ENCODE peak calls at places on chromosomes 6 and 20, in six cellular contexts. O is ovary; R is PC-3; M is heart left ventricle; D is CD8-positive, alpha-beta T cell; U is A549. X is an unnamed sample.

GRCh38 chr6:106097368-106098231 is 11.5 kb downstream of the PRDM1 start:
- DNase-seq in O (no peak), D (no peak), U (no peak), M (no peak), R (peak; percentile 23), X (peak; percentile 65)

GRCh38 chr6:165557674-165558073 is 105.4 kb downstream of the PDE10A start:
- DNase-seq in M (no peak), O (no peak), U (no peak), R (no peak), D (no peak), X (no peak)

GRCh38 chr6:110513001-110513400 is 36.6 kb upstream of the SLC22A16 start:
- DNase-seq in M (no peak), O (no peak), D (no peak), R (peak; percentile 77), U (no peak), X (no peak)

GRCh38 chr6:44073612-44074382 is 53.5 kb downstream of the MRPL14 start:
- DNase-seq in R (no peak), U (no peak), D (no peak), M (no peak), O (no peak), X (no peak)

GRCh38 chr20:47775039-47775438 is 10.2 kb downstream of the SULF2 start:
- DNase-seq in U (no peak), O (no peak), D (no peak), R (no peak), M (no peak), X (no peak)

GRCh38 chr6:11428895-11429294 is 108.7 kb upstream of the TMEM170B start:
- DNase-seq in U (no peak), D (no peak), M (no peak), R (peak; percentile 47), O (no peak), X (no peak)

GRCh38 chr6:44859901-44860410 is 468.2 kb upstream of the RUNX2 start:
- DNase-seq in D (no peak), M (no peak), R (no peak), O (no peak), U (no peak), X (no peak)

GRCh38 chr20:48242623-48243022 is 457.3 kb upstream of the SULF2 start:
- DNase-seq in M (no peak), U (no peak), D (no peak), R (no peak), O (no peak), X (no peak)

GRCh38 chr6:41624621-41625365 is 13.5 kb upstream of the MDFI start:
- DNase-seq in U (no peak), R (no peak), D (no peak), M (no peak), O (no peak), X (no peak)

GRCh38 chr20:56807118-56807517 is 178.0 kb downstream of the TFAP2C start:
- DNase-seq in U (no peak), D (no peak), O (no peak), M (no peak), R (no peak), X (no peak)

GRCh38 chr6:13680448-13680968 is 31.1 kb downstream of the RANBP9 start:
- DNase-seq in D (no peak), U (no peak), M (no peak), O (no peak), R (no peak), X (no peak)

GRCh38 chr6:169738204-169738971 is 13.0 kb downstream of the DYNLT2 start:
- DNase-seq in M (no peak), O (no peak), D (no peak), R (no peak), U (no peak), X (no peak)

GRCh38 chr6:3526962-3527796 is 70.3 kb upstream of the SLC22A23 start:
- DNase-seq in D (no peak), R (no peak), O (no peak), U (no peak), M (no peak), X (no peak)

GRCh38 chr20:17617212-17617867 is 47.5 kb downstream of the DSTN start:
- DNase-seq in O (peak; percentile 73), U (peak; percentile 83), D (peak; percentile 25), M (peak; percentile 73), R (peak; percentile 53), X (no peak)

GRCh38 chr6:44464527-44465310 is 77.2 kb downstream of the CDC5L start:
- DNase-seq in D (no peak), U (no peak), R (no peak), M (no peak), O (peak; percentile 80), X (no peak)

GRCh38 chr6:82094166-82094806 is 153.3 kb downstream of the IBTK start:
- DNase-seq in R (no peak), M (no peak), U (no peak), O (no peak), D (no peak), X (no peak)

GRCh38 chr6:20830576-20830975 is 296.3 kb downstream of the CDKAL1 start:
- DNase-seq in U (no peak), O (no peak), R (no peak), D (no peak), M (no peak), X (no peak)

GRCh38 chr20:33299111-33299603 is 16.1 kb downstream of the BPIFB1 start:
- DNase-seq in O (peak; percentile 39), M (peak; percentile 79), D (peak; percentile 58), R (peak; percentile 81), U (peak; percentile 72), X (peak; percentile 4)

GRCh38 chr6:95489185-95489863 is 88.0 kb upstream of the MANEA start:
- DNase-seq in D (no peak), M (no peak), U (no peak), R (no peak), O (no peak), X (no peak)

GRCh38 chr20:3710703-3711417 is 1.5 kb downstream of the SIGLEC1 start:
- DNase-seq in O (peak; percentile 90), U (peak; percentile 88), D (peak; percentile 69), R (peak; percentile 61), M (peak; percentile 91), X (no peak)

GRCh38 chr20:44720617-44720993 is 5.4 kb downstream of the CCN5 start:
- DNase-seq in U (peak; percentile 96), D (no peak), O (peak; percentile 41), M (peak; percentile 51), R (peak; percentile 77), X (no peak)

GRCh38 chr20:50762435-50763201 is 31.2 kb downstream of the PARD6B start:
- DNase-seq in R (peak; percentile 74), U (peak; percentile 51), D (no peak), O (peak; percentile 51), M (peak; percentile 84), X (peak; percentile 78)

GRCh38 chr20:51184289-51184688 is 161.4 kb upstream of the KCNG1 start:
- DNase-seq in D (no peak), U (no peak), M (no peak), O (no peak), R (no peak), X (no peak)

GRCh38 chr20:5136096-5136495 is 9.3 kb downstream of the CDS2 start:
- DNase-seq in R (no peak), O (no peak), M (no peak), D (no peak), U (no peak), X (no peak)

GRCh38 chr20:59650418-59650817 is 46.1 kb downstream of the PHACTR3 start:
- DNase-seq in U (no peak), D (no peak), R (no peak), O (no peak), M (no peak), X (no peak)

GRCh38 chr6:146785001-146785585 is 186.3 kb downstream of the ADGB start:
- DNase-seq in U (peak; percentile 3), M (no peak), O (no peak), D (no peak), R (peak; percentile 66), X (peak; percentile 7)

GRCh38 chr20:10708342-10709185 is 34.8 kb upstream of the JAG1 start:
- DNase-seq in U (peak; percentile 39), M (no peak), O (no peak), D (no peak), R (peak; percentile 92), X (no peak)

GRCh38 chr6:13807691-13808090 is 6.7 kb downstream of the MCUR1 start:
- DNase-seq in M (no peak), D (no peak), O (no peak), U (no peak), R (no peak), X (no peak)

GRCh38 chr6:25727028-25727427 is 27.5 kb upstream of the SLC17A4 start:
- DNase-seq in O (no peak), U (no peak), R (no peak), M (no peak), D (no peak), X (no peak)

DNA sequence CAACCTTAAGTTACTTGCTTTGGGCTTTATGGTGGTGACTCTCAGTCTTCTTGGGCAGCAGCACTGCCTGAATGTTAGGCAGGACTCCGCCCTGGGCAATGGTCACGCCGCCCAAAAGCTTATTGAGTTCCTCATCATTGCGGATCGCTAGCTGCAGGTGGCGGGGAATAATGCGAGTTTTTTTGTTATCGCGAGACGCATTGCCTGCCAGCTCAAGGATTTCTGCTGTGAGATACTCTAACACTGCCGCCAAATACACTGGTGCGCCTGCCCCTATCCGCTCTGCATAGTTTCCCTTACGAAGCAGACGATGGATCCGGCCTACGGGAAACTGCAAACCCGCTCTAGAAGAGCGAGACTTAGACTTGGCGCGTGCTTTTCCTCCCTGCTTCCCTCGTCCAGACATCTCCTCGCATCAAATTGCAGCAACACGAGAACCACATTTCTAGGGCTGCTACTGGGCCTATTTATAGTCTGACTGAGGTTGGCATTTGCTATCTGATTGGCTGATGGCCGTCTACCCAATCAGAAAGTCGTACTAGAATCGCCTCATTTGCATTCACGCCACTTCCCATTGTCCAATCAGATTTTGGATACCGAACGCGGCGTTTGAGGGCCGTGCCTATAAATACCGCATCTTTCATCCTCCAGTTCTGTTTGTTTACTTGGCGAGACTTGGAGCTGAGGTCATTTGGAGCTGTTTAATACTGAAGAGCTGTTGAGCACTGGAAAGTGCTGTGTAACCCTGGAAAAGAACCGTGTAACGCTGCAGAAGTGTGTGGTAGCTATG is 28.2 kb upstream of the SLC17A4 start:
- DNase-seq in U (no peak), R (no peak), O (no peak), M (no peak), D (no peak), X (no peak)
- H3K4me3 ChIP-seq in U (no peak overlapping the region), R (no peak overlapping the region), O (no peak overlapping the region), M (no peak overlapping the region), D (no peak overlapping the region), X (no peak overlapping the region)

GRCh38 chr20:43191946-43192847 is 2.5 kb upstream of the PTPRT start:
- DNase-seq in M (no peak), O (no peak), U (peak; percentile 31), D (no peak), R (peak; percentile 42), X (no peak)
- TF ChIP-seq CTCF in M (peak; percentile 39), O (no peak), U (no peak), D (no peak), R (peak; percentile 67), X (peak; percentile 90)

DNA sequence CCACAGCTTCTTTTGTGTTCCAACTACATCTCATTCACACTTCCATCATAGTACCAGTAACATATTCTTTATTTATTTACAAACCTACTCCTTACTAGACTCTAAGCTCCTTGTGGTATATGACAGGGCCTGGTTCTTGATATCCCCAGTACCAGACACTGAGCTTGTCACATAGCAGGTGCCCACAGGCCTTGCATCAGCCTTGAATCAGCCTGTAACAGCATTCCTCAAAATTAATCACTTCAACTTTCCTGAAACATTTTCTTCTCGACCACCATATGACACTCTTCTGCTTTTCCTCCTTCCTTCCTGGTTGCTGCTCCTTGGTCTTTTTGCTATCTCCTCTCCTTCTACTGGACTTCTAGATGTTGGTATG is 24.7 kb upstream of the SRPK1 start:
- DNase-seq in O (no peak), D (no peak), U (no peak), R (no peak), M (no peak), X (no peak)
- H3K4me3 ChIP-seq in O (no peak overlapping the region), D (no peak overlapping the region), U (no peak overlapping the region), R (no peak overlapping the region), M (no peak overlapping the region), X (no peak overlapping the region)

GRCh38 chr20:653590-654426 is 808 bp upstream of the SRXN1 start:
- DNase-seq in R (no peak), O (no peak), U (no peak), M (no peak), D (no peak), X (no peak)
- TF ChIP-seq CTCF in R (no peak), O (no peak), U (peak; percentile 14), M (no peak), D (peak; percentile 52), X (no peak)

X was measured in LNCaP clone FGC.